ENCODE peak calls at places on chromosomes 3 and 15, in five cellular contexts. W is astrocyte of the spinal cord, E is upper lobe of right lung, R is EH, C is ELF-1. Q is an unnamed sample.

GRCh38 chr3:71681224-71681668 is 44.0 kb downstream of the EIF4E3 start:
- DNase-seq in C (peak), R (peak), W (peak), E (peak), Q (peak)

GRCh38 chr15:32718082-32718821 is 448 bp downstream of the GREM1 start:
- DNase-seq in R (peak), E (no peak), C (peak), W (peak), Q (peak)

GRCh38 chr3:178259703-178260102 is 276.5 kb upstream of the KCNMB2 start:
- DNase-seq in W (no peak), E (no peak), R (no peak), C (no peak), Q (no peak)

GRCh38 chr15:98838387-98839259 is 169.0 kb downstream of the PGPEP1L start:
- DNase-seq in E (no peak), W (no peak), R (no peak), C (no peak), Q (no peak)

GRCh38 chr3:48022178-48022577 is 6.0 kb upstream of the MAP4 start:
- DNase-seq in R (no peak), E (no peak), W (no peak), C (no peak), Q (no peak)

GRCh38 chr3:5197470-5198312 is 10.2 kb downstream of the EDEM1 start:
- DNase-seq in C (no peak), R (peak), W (peak), E (no peak), Q (peak)

GRCh38 chr3:127820221-127820870 is 2.0 kb downstream of the MGLL start:
- DNase-seq in E (peak), C (no peak), W (peak), R (peak), Q (peak)

GRCh38 chr3:138114988-138115971 is at the start of gene DZIP1L:
- DNase-seq in W (peak), C (peak), E (peak), R (peak), Q (peak)

GRCh38 chr15:99435138-99435695 is 130.6 kb upstream of the MEF2A start:
- DNase-seq in W (no peak), C (no peak), R (no peak), E (peak), Q (no peak)

GRCh38 chr3:85760342-85760741 is 801.6 kb downstream of the CADM2 start:
- DNase-seq in R (no peak), E (no peak), W (no peak), C (no peak), Q (no peak)

GRCh38 chr3:194730369-194730768 is 44.7 kb downstream of the FAM43A start:
- DNase-seq in R (no peak), E (no peak), C (peak), W (no peak), Q (peak)

GRCh38 chr3:65958216-65958615 is 80.5 kb downstream of the MAGI1 start:
- DNase-seq in R (no peak), C (no peak), E (no peak), W (no peak), Q (no peak)

GRCh38 chr15:51054535-51054934 is 40.2 kb downstream of the TNFAIP8L3 start:
- DNase-seq in E (no peak), R (no peak), W (no peak), C (no peak), Q (no peak)

Q was measured in GM23338.